ENCODE peak calls at places on chromosomes 4 and X, in five cellular contexts. I is RWPE2, K is psoas muscle, L is breast epithelium, Z is dorsolateral prefrontal cortex. F is an unnamed sample.

GRCh38 chr4:48944252-48944651 is 37.7 kb upstream of the OCIAD2 start:
- DNase-seq in L (no peak), I (peak), Z (no peak), K (no peak), F (no peak)

GRCh38 chr4:177485528-177485927 is 43.3 kb upstream of the AGA start:
- DNase-seq in K (no peak), I (no peak), Z (no peak), L (no peak), F (no peak)

GRCh38 chr4:155376387-155377268 is at the start of gene MAP9:
- DNase-seq in K (peak), I (peak), L (peak), Z (peak), F (peak)

GRCh38 chrX:73850124-73851013 is 287.4 kb downstream of the CHIC1 start:
- DNase-seq in L (peak), K (peak), Z (no peak), I (no peak), F (no peak)

GRCh38 chrX:119981286-119982070 is 37.9 kb upstream of the NKAP start:
- DNase-seq in K (no peak), I (no peak), L (no peak), Z (no peak), F (no peak)

GRCh38 chr4:19739101-19739651 is 512.5 kb upstream of the SLIT2 start:
- DNase-seq in L (no peak), K (no peak), I (peak), Z (no peak), F (peak)

GRCh38 chr4:140335076-140335475 is 38.4 kb upstream of the SCOC start:
- DNase-seq in L (no peak), K (no peak), I (no peak), Z (no peak), F (no peak)

GRCh38 chr4:53192496-53192895 is 173.4 kb downstream of the SCFD2 start:
- DNase-seq in L (no peak), Z (no peak), K (no peak), I (no peak), F (no peak)

GRCh38 chr4:19678763-19679162 is 572.9 kb upstream of the SLIT2 start:
- DNase-seq in L (no peak), Z (no peak), I (no peak), K (no peak), F (no peak)

GRCh38 chr4:648579-649292 is 23.4 kb downstream of the PDE6B start:
- DNase-seq in L (no peak), Z (no peak), I (peak), K (no peak), F (no peak)

GRCh38 chr4:76956961-76957738 is 7.6 kb downstream of the SEPTIN11 start:
- DNase-seq in L (no peak), Z (no peak), I (no peak), K (no peak), F (no peak)

GRCh38 chr4:140149851-140150635 is 3.9 kb downstream of the MAML3 start:
- DNase-seq in L (peak), Z (peak), I (peak), K (peak), F (peak)

GRCh38 chr4:167218022-167218608 is 16.2 kb downstream of the SPOCK3 start:
- DNase-seq in L (no peak), I (no peak), K (no peak), Z (no peak), F (no peak)

GRCh38 chr4:700587-701264 is 4.9 kb upstream of the PCGF3 start:
- DNase-seq in I (peak), L (no peak), Z (no peak), K (no peak), F (no peak)

GRCh38 chrX:131704136-131704695 is 160.3 kb downstream of the OR13H1 start:
- DNase-seq in Z (peak), K (peak), I (no peak), L (peak), F (no peak)

GRCh38 chr4:92433272-92433758 is 129.5 kb downstream of the GRID2 start:
- DNase-seq in I (no peak), K (no peak), Z (no peak), L (no peak), F (no peak)

GRCh38 chr4:15194520-15194919 is 192.2 kb downstream of the CPEB2 start:
- DNase-seq in I (no peak), L (no peak), K (no peak), Z (no peak), F (no peak)

GRCh38 chr4:53194727-53195126 is 171.1 kb downstream of the SCFD2 start:
- DNase-seq in L (no peak), I (no peak), Z (no peak), K (no peak), F (no peak)

GRCh38 chr4:2263701-2264321 is 1.9 kb upstream of the MXD4 start:
- DNase-seq in L (no peak), Z (peak), K (peak), I (no peak), F (no peak)

GRCh38 chrX:137427813-137428212 is 138.1 kb upstream of the ZIC3 start:
- DNase-seq in I (no peak), K (no peak), Z (no peak), L (no peak), F (no peak)

GRCh38 chrX:46553935-46554334 is 8.7 kb upstream of the ZNF674 start:
- DNase-seq in K (no peak), L (no peak), Z (no peak), I (no peak), F (no peak)

GRCh38 chr4:129362685-129363274 is 266.8 kb downstream of the C4orf33 start:
- DNase-seq in L (peak), Z (peak), K (peak), I (no peak), F (peak)

GRCh38 chrX:130702867-130703707 is 199.9 kb downstream of the ENOX2 start:
- DNase-seq in I (no peak), Z (no peak), K (no peak), L (no peak), F (no peak)

DNA sequence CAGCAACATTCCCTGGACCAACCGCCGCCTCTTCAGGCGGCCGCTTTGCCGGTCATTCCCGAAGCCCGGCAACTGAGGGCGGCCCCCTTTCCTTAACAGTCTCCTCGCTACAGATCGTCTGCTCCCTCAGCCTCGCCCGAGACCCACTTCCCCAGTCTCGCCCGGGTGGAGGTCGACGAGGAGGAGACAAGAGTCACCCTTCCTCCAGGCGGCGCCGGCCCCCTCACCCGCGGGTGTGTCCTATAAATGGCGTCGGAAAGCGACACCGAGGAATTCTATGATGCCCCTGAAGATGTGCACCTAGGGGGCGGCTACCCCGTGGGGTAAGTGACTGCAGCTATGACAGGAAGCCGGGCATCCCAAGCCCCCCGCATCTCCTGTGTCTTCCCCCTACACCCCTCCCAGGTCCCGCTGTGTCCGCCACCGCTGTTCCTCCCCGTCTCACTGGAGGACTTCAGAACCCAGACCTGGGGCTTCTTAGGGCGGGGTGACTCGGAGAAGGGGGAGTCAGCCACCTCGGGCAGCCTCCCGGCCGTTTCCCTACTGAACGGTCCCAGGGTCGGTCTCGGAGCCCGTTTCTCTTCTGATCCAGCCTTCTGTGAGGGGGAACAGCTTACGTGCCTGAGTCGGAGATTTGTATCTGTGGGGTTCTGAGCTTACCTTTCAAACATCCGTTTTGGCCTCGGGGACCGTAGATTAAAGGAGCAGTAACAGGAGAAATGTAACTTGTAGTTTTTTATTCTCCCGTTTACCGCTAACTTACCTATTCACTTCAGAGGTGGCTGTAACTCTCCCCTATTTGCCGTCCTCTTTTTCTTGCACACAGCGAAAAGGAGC is 570 bp downstream of the WDR44 start:
- DNase-seq in K (peak), Z (peak), L (peak), I (peak), F (peak)
- TF ChIP-seq CTCF in K (no peak), Z (no peak), L (no peak), I (peak), F (no peak)

DNA sequence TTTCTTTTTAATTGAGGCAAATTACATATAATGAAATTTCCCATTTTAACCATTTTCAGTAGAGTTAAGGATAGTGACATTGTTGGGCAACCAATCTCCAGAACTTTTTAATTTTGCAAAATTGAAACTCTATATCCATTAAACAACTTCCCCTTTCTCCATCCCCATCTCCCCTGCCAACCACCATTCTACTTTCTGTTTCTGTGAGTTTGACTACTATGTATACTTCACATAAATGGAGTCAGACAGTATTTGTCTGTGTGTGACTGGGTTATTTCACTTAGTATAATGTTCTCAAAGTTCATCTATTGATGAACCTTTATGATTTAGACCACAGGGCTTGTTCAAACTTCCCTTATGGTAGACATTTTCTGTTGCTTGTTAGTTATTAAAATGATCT is 364.5 kb upstream of the MAD2L1 start:
- DNase-seq in I (no peak), K (no peak), L (no peak), Z (no peak), F (no peak)
- TF ChIP-seq CTCF in I (no peak), K (no peak), L (no peak), Z (no peak), F (no peak)

GRCh38 chr4:183443609-183444148 is 757 bp upstream of the CDKN2AIP start:
- DNase-seq in Z (peak), L (no peak), I (no peak), K (no peak), F (no peak)

GRCh38 chr4:183444953-183445543 is 612 bp downstream of the CDKN2AIP start:
- DNase-seq in K (no peak), L (peak), Z (peak), I (no peak), F (no peak)

GRCh38 chr4:183447646-183448045 is 3.2 kb downstream of the CDKN2AIP start:
- DNase-seq in I (no peak), L (no peak), Z (no peak), K (no peak), F (no peak)

GRCh38 chr4:183441276-183441675 is 3.2 kb upstream of the CDKN2AIP start:
- DNase-seq in K (no peak), L (no peak), I (no peak), Z (no peak), F (no peak)

DNA sequence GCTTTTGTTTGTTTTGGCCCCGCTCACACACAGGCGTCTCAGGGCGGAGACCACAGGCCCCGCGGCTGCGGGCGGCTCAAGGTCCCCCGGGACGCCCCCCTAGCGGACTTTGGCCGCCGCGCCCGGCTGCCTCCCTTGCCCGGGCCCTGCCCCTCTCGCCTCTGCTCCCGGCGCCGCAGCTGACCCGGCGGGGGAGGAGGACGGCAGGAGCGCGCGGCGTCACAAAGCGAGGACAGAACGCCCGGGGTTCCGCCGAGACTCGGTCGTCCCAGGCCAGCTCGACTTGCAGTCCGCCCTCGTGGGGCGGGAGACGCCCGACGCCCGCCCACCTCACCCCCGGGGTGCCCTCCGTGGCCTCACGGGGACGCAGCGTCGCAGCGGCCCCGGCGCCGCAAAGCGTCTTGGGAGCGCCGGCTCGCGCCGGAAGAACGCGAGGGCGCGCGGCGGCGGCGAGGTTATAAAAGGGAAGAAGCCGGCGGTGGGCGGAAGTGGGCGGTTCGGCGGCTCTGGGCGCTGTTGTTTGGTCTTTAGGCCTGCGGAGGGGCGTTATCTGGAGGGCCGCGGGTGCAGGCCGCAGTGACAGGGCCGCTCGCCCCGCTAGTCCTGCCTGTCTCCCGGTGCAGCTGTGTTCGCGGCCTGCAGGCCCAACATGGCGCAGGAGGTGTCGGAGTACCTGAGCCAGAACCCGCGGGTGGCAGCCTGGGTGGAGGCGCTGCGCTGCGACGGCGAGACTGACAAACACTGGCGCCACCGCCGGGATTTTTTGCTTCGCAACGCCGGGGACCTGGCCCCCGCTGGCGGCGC is at the start of gene CDKN2AIP:
- DNase-seq in Z (peak), L (peak), I (peak), K (peak), F (peak)
- TF ChIP-seq CTCF in Z (peak), L (peak), I (peak), K (peak), F (peak)

DNA sequence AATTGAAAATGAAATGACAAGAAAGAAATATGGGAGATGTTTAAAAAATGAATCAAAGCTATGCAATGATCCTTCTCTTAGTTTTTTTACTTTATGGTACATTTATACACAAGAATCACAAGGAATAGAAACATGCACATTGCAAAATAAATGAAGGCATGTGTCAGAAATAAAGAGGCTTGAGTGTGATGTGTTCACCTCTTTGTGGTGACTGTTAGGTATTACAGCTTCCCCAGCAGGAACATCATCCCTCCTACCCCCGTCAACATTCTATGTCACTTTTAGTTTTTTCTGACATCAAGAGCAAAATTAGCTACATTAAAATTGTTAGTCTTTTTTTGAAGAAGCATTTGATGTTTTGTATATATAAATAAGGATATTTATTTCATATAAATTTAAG is 214.8 kb downstream of the SLC4A4 start:
- DNase-seq in I (no peak), K (no peak), L (no peak), Z (no peak), F (no peak)
- TF ChIP-seq CTCF in I (peak), K (peak), L (no peak), Z (peak), F (no peak)

GRCh38 chr4:186901850-186902249 is 178.2 kb upstream of the FAT1 start:
- DNase-seq in L (no peak), I (no peak), Z (no peak), K (no peak), F (no peak)
- TF ChIP-seq CTCF in L (no peak), I (no peak), Z (no peak), K (no peak), F (no peak)

GRCh38 chr4:126047114-126047513 is 732.4 kb downstream of the FAT4 start:
- DNase-seq in I (no peak), K (no peak), L (no peak), Z (no peak), F (no peak)

GRCh38 chr4:126057371-126057770 is 742.6 kb downstream of the FAT4 start:
- DNase-seq in I (no peak), L (no peak), K (no peak), Z (no peak), F (no peak)

GRCh38 chr4:126046081-126046614 is 731.4 kb downstream of the FAT4 start:
- DNase-seq in Z (no peak), L (no peak), I (no peak), K (no peak), F (no peak)

GRCh38 chr4:126051709-126052424 is 737.1 kb downstream of the FAT4 start:
- DNase-seq in K (no peak), Z (no peak), I (no peak), L (no peak), F (no peak)
- TF ChIP-seq CTCF in K (no peak), Z (peak), I (peak), L (no peak), F (no peak)

DNA sequence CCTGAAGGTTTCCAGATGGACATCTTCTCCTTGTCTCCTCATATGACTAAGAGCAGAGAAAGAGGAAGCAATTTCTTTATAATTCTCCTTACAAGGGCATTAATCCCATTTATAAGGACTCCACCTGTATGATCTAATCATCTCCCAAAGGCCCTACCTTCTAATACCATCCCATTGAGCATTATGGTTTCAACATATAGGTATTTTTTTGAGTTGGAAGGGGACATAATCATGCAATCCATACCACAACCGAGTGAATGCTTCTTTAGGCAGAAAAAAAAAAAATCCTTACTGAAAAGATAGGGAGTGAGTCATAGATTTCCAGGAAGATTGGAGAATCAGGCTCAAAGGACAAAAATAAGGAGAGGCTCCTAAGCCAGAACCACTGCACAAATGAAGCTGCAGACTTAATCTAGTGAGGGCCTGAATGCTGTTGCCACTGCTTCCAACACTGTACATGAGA is 312.5 kb upstream of the HS3ST1 start:
- DNase-seq in K (no peak), Z (no peak), L (no peak), I (no peak), F (no peak)
- TF ChIP-seq CTCF in K (no peak), Z (no peak), L (no peak), I (no peak), F (no peak)

F was measured in mesothelial cell of epicardium.